ENCODE peak calls at places on chromosome 19, in four cellular contexts. R, Y, D and J are unnamed samples.

GRCh38 chr19:5262721-5263120 is 77.9 kb downstream of the PTPRS start:
- DNase-seq in R (no peak), Y (no peak), D (peak; percentile 18), J (no peak)

GRCh38 chr19:40803857-40804782 is 5.1 kb downstream of the EGLN2 start:
- DNase-seq in R (no peak), Y (no peak), D (no peak), J (peak; percentile 46)

GRCh38 chr19:18271433-18271841 is 2.8 kb downstream of the IQCN start:
- DNase-seq in R (no peak), Y (peak; percentile 62), D (no peak), J (no peak)

GRCh38 chr19:19399733-19400438 is 5.6 kb upstream of the GATAD2A start:
- DNase-seq in R (peak; percentile 56), Y (no peak), D (no peak), J (no peak)

GRCh38 chr19:19628499-19629134 is 597 bp upstream of the LPAR2 start:
- DNase-seq in R (peak; percentile 78), Y (peak; percentile 59), D (peak; percentile 81), J (peak; percentile 47)

GRCh38 chr19:35461050-35461449 is 13.0 kb downstream of the FFAR2 start:
- DNase-seq in R (no peak), Y (peak; percentile 33), D (no peak), J (no peak)

GRCh38 chr19:42023121-42023942 is 29.3 kb upstream of the ATP1A3 start:
- DNase-seq in R (peak; percentile 50), Y (no peak), D (no peak), J (no peak)

GRCh38 chr19:49567722-49568454 is 12.5 kb downstream of the NOSIP start:
- DNase-seq in R (peak; percentile 46), Y (no peak), D (no peak), J (no peak)

GRCh38 chr19:23762884-23763711 is 4.4 kb upstream of the ZNF681 start:
- DNase-seq in R (peak; percentile 71), Y (peak; percentile 70), D (no peak), J (peak; percentile 78)

GRCh38 chr19:38252385-38252784 is 3.8 kb downstream of the PPP1R14A start:
- DNase-seq in R (no peak), Y (no peak), D (no peak), J (no peak)

GRCh38 chr19:35704218-35704617 is at the start of gene ZBTB32:
- DNase-seq in R (peak; percentile 67), Y (no peak), D (no peak), J (no peak)

GRCh38 chr19:49205114-49205513 is 47.5 kb downstream of the TRPM4 start:
- DNase-seq in R (no peak), Y (no peak), D (no peak), J (no peak)

GRCh38 chr19:7679017-7679720 is 1.5 kb upstream of the TRAPPC5 start:
- DNase-seq in R (no peak), Y (no peak), D (peak; percentile 66), J (peak; percentile 54)
- TF ChIP-seq CTCF in R (no peak), Y (no peak), D (peak; percentile 60), J (no peak)

DNA sequence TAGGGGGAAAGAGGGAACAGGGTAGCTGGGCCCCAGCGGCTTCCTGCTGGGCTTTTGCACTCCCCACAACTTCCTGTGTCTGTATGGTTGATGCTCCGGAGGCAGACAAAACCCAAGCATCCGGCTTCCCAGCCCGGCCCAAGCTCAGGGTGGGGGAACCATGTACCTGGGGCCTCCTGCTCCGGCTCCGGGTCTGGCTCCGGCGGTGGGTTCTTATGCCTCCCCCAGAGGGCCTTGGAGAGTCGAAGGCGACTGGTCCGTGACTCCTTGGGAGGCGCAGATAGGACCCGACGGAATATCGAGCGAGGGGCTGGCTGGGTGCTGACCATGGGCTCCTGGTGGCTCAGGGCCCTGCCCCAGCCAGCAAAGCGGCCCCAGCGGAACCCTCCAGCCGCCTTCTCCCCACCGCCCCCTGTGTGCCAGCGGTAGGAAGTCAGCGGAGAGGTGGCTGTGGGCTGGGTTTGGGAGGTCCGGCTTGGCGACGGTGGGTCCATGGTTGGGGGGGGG is 426 bp downstream of the RASAL3 start:
- DNase-seq in R (no peak), Y (no peak), D (peak; percentile 72), J (peak; percentile 52)
- TF ChIP-seq CTCF in R (no peak), Y (no peak), D (no peak), J (no peak)

DNA sequence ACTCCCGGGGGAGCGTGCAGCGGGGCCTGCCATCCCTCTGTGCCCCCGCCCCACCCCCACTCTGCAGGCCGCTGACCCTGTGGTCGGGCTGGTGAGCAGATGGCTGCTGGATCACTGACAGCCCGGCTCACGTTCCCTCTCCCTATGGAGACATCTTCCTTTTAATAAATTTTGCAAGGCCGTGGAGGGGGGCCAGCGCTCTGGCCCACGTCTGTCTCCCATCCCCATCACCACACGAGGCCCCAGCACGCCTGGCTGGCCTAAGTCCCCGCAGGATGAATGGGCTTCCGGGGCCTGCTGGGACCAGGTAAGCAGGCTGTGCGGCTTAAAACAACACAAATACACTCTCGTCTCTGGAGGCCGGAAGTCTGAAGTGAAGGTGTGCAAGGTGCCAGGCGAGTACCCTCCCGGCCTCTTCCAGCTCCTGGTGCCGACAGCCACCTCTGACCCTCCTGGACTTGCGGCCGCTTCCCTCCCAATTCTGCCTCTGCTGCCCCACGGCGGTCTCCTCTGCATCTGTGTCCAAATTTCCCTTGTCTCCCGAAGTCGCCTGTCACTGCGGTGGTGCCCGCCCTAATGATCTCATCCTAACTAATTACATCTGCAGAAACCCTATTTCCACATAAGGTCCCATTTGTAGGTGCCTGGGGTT is 8.3 kb upstream of the PTBP1 start:
- DNase-seq in R (no peak), Y (no peak), D (no peak), J (no peak)
- TF ChIP-seq CTCF in R (no peak), Y (no peak), D (no peak), J (no peak)

GRCh38 chr19:867855-868457 is 8.5 kb downstream of the CFD start:
- DNase-seq in R (no peak), Y (no peak), D (no peak), J (no peak)
- TF ChIP-seq CTCF in R (no peak), Y (no peak), D (no peak), J (no peak)

GRCh38 chr19:51407631-51408131 is 9.8 kb downstream of the SIGLEC10 start:
- DNase-seq in R (peak; percentile 54), Y (no peak), D (peak; percentile 66), J (no peak)
- TF ChIP-seq CTCF in R (peak; percentile 68), Y (no peak), D (peak; percentile 53), J (no peak)

GRCh38 chr19:8335343-8336071 is 7.6 kb downstream of the KANK3 start:
- DNase-seq in R (no peak), Y (no peak), D (no peak), J (no peak)
- TF ChIP-seq CTCF in R (no peak), Y (no peak), D (no peak), J (no peak)

GRCh38 chr19:12872255-12872654 is 9.0 kb downstream of the DNASE2 start:
- DNase-seq in R (no peak), Y (no peak), D (no peak), J (no peak)
- TF ChIP-seq CTCF in R (no peak), Y (no peak), D (no peak), J (no peak)

GRCh38 chr19:34323433-34324204 is 41.4 kb upstream of the GPI start:
- DNase-seq in R (no peak), Y (no peak), D (no peak), J (no peak)

GRCh38 chr19:34320277-34320676 is 44.7 kb upstream of the GPI start:
- DNase-seq in R (no peak), Y (no peak), D (no peak), J (no peak)

GRCh38 chr19:34319230-34319585 is 45.8 kb upstream of the GPI start:
- DNase-seq in R (no peak), Y (no peak), D (no peak), J (no peak)

GRCh38 chr19:34319785-34320184 is 45.2 kb upstream of the GPI start:
- DNase-seq in R (peak; percentile 47), Y (no peak), D (no peak), J (no peak)

GRCh38 chr19:34321735-34322134 is 43.3 kb upstream of the GPI start:
- DNase-seq in R (no peak), Y (no peak), D (no peak), J (no peak)
- TF ChIP-seq CTCF in R (no peak), Y (no peak), D (no peak), J (no peak)

GRCh38 chr19:53422551-53422950 is 9.2 kb upstream of the ZNF761 start:
- DNase-seq in R (no peak), Y (no peak), D (no peak), J (no peak)

GRCh38 chr19:53424968-53425597 is 6.7 kb upstream of the ZNF761 start:
- DNase-seq in R (peak; percentile 85), Y (peak; percentile 75), D (no peak), J (peak; percentile 31)
- TF ChIP-seq CTCF in R (peak; percentile 90), Y (peak; percentile 68), D (peak; percentile 29), J (no peak)